ENCODE peak calls at places on chromosomes 1 and 21, in eight cellular contexts. C, P, Z, G, H, A, I and X are unnamed samples.

GRCh38 chr1:236862231-236862591 is 67.1 kb downstream of the MTR start:
- DNase-seq in C (no peak), P (no peak), Z (no peak), G (no peak), H (no peak), A (no peak), I (no peak), X (no peak)

GRCh38 chr1:160996195-160996594 is 24.8 kb downstream of the F11R start:
- DNase-seq in C (no peak), P (peak; percentile 88), Z (peak; percentile 85), G (no peak), H (no peak), A (no peak), I (no peak), X (no peak)

GRCh38 chr1:238438296-238439275 is 547.9 kb upstream of the ZP4 start:
- DNase-seq in C (no peak), P (peak; percentile 19), Z (no peak), G (no peak), H (no peak), A (no peak), I (no peak), X (no peak)

GRCh38 chr1:67817319-67817718 is 15.9 kb downstream of the GNG12 start:
- DNase-seq in C (no peak), P (no peak), Z (no peak), G (no peak), H (no peak), A (no peak), I (no peak), X (no peak)

GRCh38 chr1:241375906-241376305 is 18.9 kb upstream of the RGS7 start:
- DNase-seq in C (no peak), P (no peak), Z (no peak), G (no peak), H (no peak), A (no peak), I (no peak), X (no peak)

GRCh38 chr21:44487831-44488230 is 32.5 kb downstream of the LRRC3 start:
- DNase-seq in C (no peak), P (no peak), Z (no peak), G (no peak), H (no peak), A (no peak), I (no peak), X (no peak)

GRCh38 chr1:115364044-115364775 is 26.2 kb upstream of the NGF start:
- DNase-seq in C (no peak), P (no peak), Z (peak; percentile 90), G (no peak), H (no peak), A (no peak), I (no peak), X (peak; percentile 77)

GRCh38 chr1:29122987-29123870 is 474 bp downstream of the TMEM200B start:
- DNase-seq in C (peak; percentile 63), P (no peak), Z (peak; percentile 49), G (peak; percentile 19), H (no peak), A (no peak), I (no peak), X (no peak)

GRCh38 chr1:54774820-54775498 is 10.6 kb upstream of the PARS2 start:
- DNase-seq in C (no peak), P (no peak), Z (peak; percentile 32), G (no peak), H (no peak), A (no peak), I (no peak), X (no peak)

GRCh38 chr1:1665815-1666251 is 7.0 kb upstream of the CDK11B start:
- DNase-seq in C (no peak), P (no peak), Z (no peak), G (no peak), H (no peak), A (peak; percentile 67), I (no peak), X (no peak)

GRCh38 chr1:160125761-160126160 is 10.2 kb downstream of the ATP1A2 start:
- DNase-seq in C (no peak), P (no peak), Z (peak; percentile 58), G (no peak), H (no peak), A (no peak), I (no peak), X (no peak)

GRCh38 chr21:41631564-41632461 is 123.9 kb upstream of the TMPRSS2 start:
- DNase-seq in C (no peak), P (no peak), Z (peak; percentile 53), G (no peak), H (peak; percentile 59), A (no peak), I (peak; percentile 51), X (no peak)

GRCh38 chr21:18902641-18903040 is 499.1 kb upstream of the TMPRSS15 start:
- DNase-seq in C (no peak), P (no peak), Z (no peak), G (no peak), H (no peak), A (no peak), I (no peak), X (no peak)

GRCh38 chr1:53093778-53094532 is 31.9 kb downstream of the PODN start:
- DNase-seq in C (no peak), P (no peak), Z (no peak), G (no peak), H (no peak), A (no peak), I (no peak), X (no peak)

GRCh38 chr1:234484991-234485739 is 6.2 kb upstream of the TARBP1 start:
- DNase-seq in C (no peak), P (no peak), Z (no peak), G (no peak), H (no peak), A (no peak), I (no peak), X (no peak)

GRCh38 chr1:235079443-235079967 is 49.1 kb downstream of the TOMM20 start:
- DNase-seq in C (peak; percentile 41), P (peak; percentile 95), Z (peak; percentile 84), G (no peak), H (peak; percentile 99), A (no peak), I (peak; percentile 84), X (no peak)

GRCh38 chr1:89804646-89805237 is 16.1 kb upstream of the LRRC8D start:
- DNase-seq in C (peak; percentile 85), P (peak; percentile 57), Z (peak; percentile 69), G (peak; percentile 72), H (peak; percentile 89), A (peak; percentile 87), I (peak; percentile 80), X (no peak)

GRCh38 chr21:34528131-34528561 is 16.1 kb upstream of the KCNE1 start:
- DNase-seq in C (no peak), P (no peak), Z (peak; percentile 84), G (no peak), H (no peak), A (peak; percentile 38), I (no peak), X (no peak)

GRCh38 chr1:1757422-1758058 is 20.7 kb downstream of the NADK start:
- DNase-seq in C (no peak), P (no peak), Z (no peak), G (no peak), H (no peak), A (no peak), I (no peak), X (no peak)

GRCh38 chr1:115337633-115338456 is at the start of gene NGF:
- DNase-seq in C (peak; percentile 85), P (no peak), Z (peak; percentile 80), G (peak; percentile 60), H (peak; percentile 27), A (no peak), I (no peak), X (no peak)

GRCh38 chr1:40978886-40979240 is 633 bp upstream of the CTPS1 start:
- DNase-seq in C (peak; percentile 27), P (no peak), Z (no peak), G (no peak), H (no peak), A (no peak), I (no peak), X (no peak)

GRCh38 chr1:215523906-215524305 is 43.2 kb upstream of the KCTD3 start:
- DNase-seq in C (no peak), P (no peak), Z (peak; percentile 64), G (no peak), H (no peak), A (no peak), I (no peak), X (no peak)

GRCh38 chr1:215529111-215529510 is 38.0 kb upstream of the KCTD3 start:
- DNase-seq in C (no peak), P (no peak), Z (no peak), G (no peak), H (no peak), A (no peak), I (no peak), X (no peak)

GRCh38 chr1:215529571-215529970 is 37.5 kb upstream of the KCTD3 start:
- DNase-seq in C (no peak), P (no peak), Z (no peak), G (no peak), H (no peak), A (no peak), I (no peak), X (no peak)

GRCh38 chr1:215526147-215526845 is 40.8 kb upstream of the KCTD3 start:
- DNase-seq in C (no peak), P (no peak), Z (peak; percentile 40), G (no peak), H (no peak), A (no peak), I (no peak), X (no peak)

DNA sequence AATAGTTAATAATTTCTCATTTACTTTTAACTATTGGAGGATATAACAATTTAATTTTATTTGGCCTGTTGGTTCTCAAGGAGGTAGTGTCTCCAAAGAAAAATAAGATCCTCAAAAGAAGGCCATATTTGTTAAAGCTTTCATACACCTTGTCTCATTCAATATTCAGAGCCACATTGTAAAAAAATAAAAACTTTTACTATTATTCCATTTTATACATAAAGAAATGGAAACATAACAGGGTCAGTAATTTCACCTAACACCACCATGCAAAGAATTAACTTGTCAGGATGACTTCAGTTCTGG is 40.3 kb upstream of the KCTD3 start:
- DNase-seq in C (no peak), P (no peak), Z (no peak), G (no peak), H (no peak), A (no peak), I (no peak), X (no peak)
- TF ChIP-seq CTCF in C (no peak), P (no peak), Z (no peak), G (no peak), H (no peak), A (no peak), I (no peak), X (no peak)

GRCh38 chr1:24932284-24932683 is 2.2 kb upstream of the RUNX3 start:
- DNase-seq in C (no peak), P (no peak), Z (no peak), G (peak; percentile 42), H (no peak), A (no peak), I (no peak), X (no peak)
- H3K4me3 ChIP-seq in C (no peak overlapping the region), P (no peak overlapping the region), Z (no peak overlapping the region), G (peak overlapping the region; percentile 50), H (no peak overlapping the region), A (peak overlapping the region; percentile 24), I (no peak overlapping the region), X (no peak overlapping the region)

GRCh38 chr1:51313268-51313852 is 17.0 kb downstream of the TTC39A start:
- DNase-seq in C (no peak), P (no peak), Z (no peak), G (no peak), H (no peak), A (no peak), I (no peak), X (no peak)
- TF ChIP-seq CTCF in C (no peak), P (peak; percentile 29), Z (no peak), G (peak; percentile 14), H (no peak), A (no peak), I (no peak), X (peak; percentile 5)

GRCh38 chr1:232012773-232013386 is 386.3 kb downstream of the DISC1 start:
- DNase-seq in C (peak; percentile 44), P (no peak), Z (peak; percentile 92), G (peak; percentile 26), H (peak; percentile 52), A (no peak), I (no peak), X (peak; percentile 1)
- H3K4me3 ChIP-seq in C (no peak overlapping the region), P (no peak overlapping the region), Z (peak overlapping the region; percentile 23), G (peak overlapping the region; percentile 46), H (no peak overlapping the region), A (no peak overlapping the region), I (no peak overlapping the region), X (no peak overlapping the region)